ENCODE peak calls at places on chromosomes 2 and 18, in five cellular contexts. L is CD8-positive, alpha-beta memory T cell; Z is left lung; G is heart left ventricle; R is left ventricle myocardium inferior. S is an unnamed sample.

GRCh38 chr18:47215554-47216138 is 35.8 kb downstream of the SKOR2 start:
- DNase-seq in R (no peak), G (no peak), Z (no peak), L (peak; percentile 4), S (no peak)

GRCh38 chr2:46411245-46411641 is 68.1 kb upstream of the TMEM247 start:
- DNase-seq in R (no peak), L (no peak), G (no peak), Z (no peak), S (no peak)

GRCh38 chr18:60935046-60935445 is 398.2 kb upstream of the CDH20 start:
- DNase-seq in L (no peak), R (no peak), G (no peak), Z (no peak), S (no peak)

GRCh38 chr2:59655809-59656208 is 897.6 kb downstream of the BCL11A start:
- DNase-seq in G (no peak), L (no peak), Z (peak; percentile 36), R (no peak), S (no peak)

GRCh38 chr2:201432551-201433388 is 18.5 kb downstream of the TRAK2 start:
- DNase-seq in G (peak; percentile 62), Z (no peak), R (no peak), L (no peak), S (no peak)

GRCh38 chr2:188610827-188611226 is 319.2 kb downstream of the GULP1 start:
- DNase-seq in G (no peak), L (no peak), Z (no peak), R (no peak), S (no peak)

GRCh38 chr2:113980946-113981345 is 91.1 kb downstream of the ACTR3 start:
- DNase-seq in L (no peak), Z (no peak), G (peak; percentile 65), R (peak; percentile 35), S (no peak)

GRCh38 chr2:80002112-80002511 is 302.4 kb downstream of the LRRTM1 start:
- DNase-seq in L (no peak), R (no peak), G (no peak), Z (no peak), S (no peak)

GRCh38 chr2:149040451-149040850 is 2.0 kb downstream of the LYPD6B start:
- DNase-seq in G (no peak), R (no peak), Z (no peak), L (peak; percentile 15), S (no peak)

GRCh38 chr2:240308111-240308651 is 127.3 kb upstream of the GPC1 start:
- DNase-seq in G (no peak), L (no peak), Z (no peak), R (no peak), S (no peak)

GRCh38 chr2:205889073-205889472 is 196.9 kb downstream of the INO80D start:
- DNase-seq in R (no peak), G (no peak), L (no peak), Z (no peak), S (no peak)

GRCh38 chr2:161946489-161947107 is 127.4 kb downstream of the DPP4 start:
- DNase-seq in Z (no peak), G (no peak), R (no peak), L (no peak), S (no peak)

GRCh38 chr18:8990276-8991031 is 112.0 kb upstream of the NDUFV2 start:
- DNase-seq in R (peak; percentile 28), Z (no peak), G (peak; percentile 45), L (no peak), S (peak; percentile 91)

GRCh38 chr2:216350214-216350789 is 22.0 kb downstream of the MARCHF4 start:
- DNase-seq in R (no peak), Z (no peak), G (no peak), L (no peak), S (no peak)

GRCh38 chr2:32718752-32719151 is 90.9 kb downstream of the TTC27 start:
- DNase-seq in L (no peak), R (no peak), Z (no peak), G (no peak), S (no peak)

DNA sequence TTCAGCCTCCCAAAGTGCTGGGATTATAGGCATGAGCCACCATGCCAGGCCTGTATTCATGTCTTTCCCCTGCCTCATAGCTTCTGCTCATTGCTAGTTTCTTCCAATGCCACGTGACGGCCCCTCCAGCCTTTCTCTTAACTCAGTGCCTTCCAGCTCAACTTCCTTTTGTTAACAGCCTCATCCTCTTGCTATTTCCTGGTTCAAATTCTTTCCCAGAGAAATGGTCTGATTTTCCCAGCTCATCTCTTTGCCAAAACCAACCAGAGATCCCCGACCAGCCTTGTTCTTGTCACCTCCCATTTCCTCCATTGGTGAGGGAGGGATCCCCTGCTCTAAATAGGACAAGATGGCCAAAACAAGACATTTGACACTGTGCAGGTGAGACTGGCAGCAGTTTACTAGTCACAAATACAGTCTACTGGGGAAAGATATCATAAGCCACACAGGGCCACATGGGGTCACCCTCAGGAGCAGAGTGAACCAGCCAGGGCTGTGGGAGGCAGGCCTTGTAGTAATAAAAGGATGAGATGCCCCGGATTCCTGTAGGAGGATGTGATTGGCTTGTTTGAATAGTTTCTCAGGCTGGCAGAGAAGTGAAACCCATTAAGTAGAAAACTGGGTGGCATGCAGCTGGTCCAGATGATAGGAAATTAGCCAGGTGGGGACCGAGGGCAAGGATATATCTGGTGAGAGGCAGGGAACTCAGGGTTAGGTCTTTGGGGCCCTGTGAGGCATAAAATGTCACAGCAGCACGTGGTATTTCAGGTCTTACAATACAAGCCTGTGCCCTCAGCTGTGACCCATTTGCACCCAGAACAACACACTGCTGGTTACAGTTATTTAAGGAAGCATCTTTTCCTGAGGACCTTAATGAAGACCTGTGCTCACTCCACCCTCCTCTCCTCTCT is 6.4 kb downstream of the CD207 start:
- DNase-seq in Z (no peak), R (peak; percentile 21), L (no peak), G (no peak), S (no peak)
- H3K27me3 ChIP-seq in Z (no peaks in the 10 kb centered on the region), R (peaks cover 6% of the 10 kb centered on the region), L (no peaks in the 10 kb centered on the region), G (no peaks in the 10 kb centered on the region), S (no peaks in the 10 kb centered on the region)

GRCh38 chr2:116833052-116833451 is 981.4 kb upstream of the DDX18 start:
- DNase-seq in Z (no peak), G (no peak), L (no peak), R (no peak), S (no peak)
- H3K4me3 ChIP-seq in Z (no peak overlapping the region), G (no peak overlapping the region), L (no peak overlapping the region), R (no peak overlapping the region), S (no peak overlapping the region)

GRCh38 chr2:27262379-27263286 is at the start of gene SLC30A3:
- DNase-seq in R (peak; percentile 67), Z (peak; percentile 71), L (peak; percentile 42), G (peak; percentile 75), S (peak; percentile 78)

GRCh38 chr2:27264253-27264752 is 1.5 kb upstream of the SLC30A3 start:
- DNase-seq in L (peak; percentile 20), R (no peak), G (no peak), Z (no peak), S (no peak)

GRCh38 chr2:27263287-27264252 is 723 bp upstream of the SLC30A3 start:
- DNase-seq in G (no peak), R (no peak), L (peak; percentile 15), Z (no peak), S (no peak)

GRCh38 chr2:27265536-27265870 is 2.7 kb upstream of the SLC30A3 start:
- DNase-seq in Z (no peak), G (no peak), L (no peak), R (no peak), S (no peak)

GRCh38 chr2:27264753-27265535 is 2.1 kb upstream of the SLC30A3 start:
- DNase-seq in R (peak; percentile 66), G (peak; percentile 78), L (peak; percentile 63), Z (peak; percentile 68), S (peak; percentile 81)
- H3K27me3 ChIP-seq in R (peaks cover 87% of the 10 kb centered on the region), G (peaks cover 59% of the 10 kb centered on the region), L (peaks cover 32% of the 10 kb centered on the region), Z (peaks cover 88% of the 10 kb centered on the region), S (peaks cover 78% of the 10 kb centered on the region)

DNA sequence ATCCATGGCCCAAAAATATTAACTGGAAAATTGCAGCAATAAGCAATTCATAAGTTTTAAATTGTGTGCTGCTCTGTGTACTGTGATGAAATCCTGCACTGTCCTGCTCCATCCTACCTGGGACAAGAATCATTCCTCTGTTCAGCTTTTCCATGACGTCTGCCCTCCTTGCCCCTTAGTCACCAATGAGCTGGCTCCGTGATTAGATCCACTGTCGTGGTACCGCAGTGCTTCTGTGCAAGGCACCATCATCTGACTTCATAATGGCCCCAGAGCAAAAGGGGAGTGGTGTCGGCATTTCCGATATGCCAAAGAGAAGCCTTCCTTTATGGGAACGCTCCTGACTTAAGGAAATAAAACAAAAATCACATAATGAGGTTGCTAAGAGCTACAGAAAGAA is 3.4 kb upstream of the FAHD2A start:
- DNase-seq in Z (no peak), L (no peak), G (no peak), R (no peak), S (no peak)
- H3K4me3 ChIP-seq in Z (no peak overlapping the region), L (no peak overlapping the region), G (no peak overlapping the region), R (no peak overlapping the region), S (no peak overlapping the region)

GRCh38 chr18:57802869-57803118 is 321 bp downstream of the ATP8B1 start:
- DNase-seq in L (no peak), G (peak; percentile 28), R (no peak), Z (no peak), S (no peak)
- H3K27me3 ChIP-seq in L (peaks cover 13% of the 10 kb centered on the region), G (no peaks in the 10 kb centered on the region), R (no peaks in the 10 kb centered on the region), Z (peaks cover 58% of the 10 kb centered on the region), S (peaks cover 4% of the 10 kb centered on the region)

DNA sequence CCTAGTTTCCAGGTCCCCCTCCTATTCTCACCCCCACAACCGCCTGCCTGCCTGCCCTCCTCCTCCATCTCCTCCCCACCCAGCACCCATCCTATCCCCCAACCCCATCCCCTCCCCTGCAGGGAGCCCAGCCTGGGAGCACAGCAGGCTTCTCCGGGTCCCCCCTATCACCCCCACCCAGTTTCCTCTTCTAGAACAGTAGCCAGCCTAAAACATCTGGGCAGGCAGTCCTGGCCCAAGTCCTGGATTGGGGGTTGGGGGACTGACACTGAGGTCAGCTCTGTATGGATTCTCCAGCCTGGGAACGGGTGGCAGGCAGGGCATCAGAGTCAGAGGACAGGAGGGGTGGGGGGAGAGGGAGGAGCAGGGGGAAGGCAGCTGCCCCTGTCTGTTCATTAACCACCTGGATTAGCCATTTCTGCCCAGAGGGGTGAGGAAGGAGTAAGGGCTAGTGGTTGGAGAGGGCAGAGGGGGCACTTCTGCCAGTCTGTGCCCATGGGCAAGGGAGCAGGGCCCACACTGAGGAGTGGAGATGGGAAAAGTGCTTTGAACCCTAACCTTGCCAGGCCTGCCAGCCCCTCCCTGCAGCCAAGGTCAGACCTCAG is 60.0 kb downstream of the TNS1 start:
- DNase-seq in R (no peak), G (peak; percentile 56), Z (no peak), L (no peak), S (peak; percentile 15)
- H3K4me3 ChIP-seq in R (peak overlapping the region; percentile 84), G (peak overlapping the region; percentile 75), Z (peak overlapping the region; percentile 67), L (no peak overlapping the region), S (peak overlapping the region; percentile 75)

DNA sequence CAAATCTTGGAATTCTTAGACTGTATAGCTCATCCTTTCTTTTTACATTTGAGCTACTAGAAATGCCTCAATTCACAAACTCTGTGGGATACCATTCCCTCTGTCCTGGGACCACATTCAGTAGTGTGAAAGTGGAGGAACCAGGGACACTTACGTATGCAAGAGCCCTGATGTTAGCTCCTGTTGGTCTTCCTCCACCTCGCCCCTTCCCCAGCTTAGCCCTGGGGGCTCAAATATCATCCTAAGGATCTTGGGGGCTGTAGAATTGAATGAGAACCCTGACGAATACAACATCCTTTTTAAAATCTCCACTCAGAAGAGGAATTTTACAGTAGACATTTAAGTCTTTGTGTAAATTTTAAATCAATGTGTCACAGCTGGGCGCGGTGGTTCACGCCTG is 65.2 kb upstream of the RAPH1 start:
- DNase-seq in G (no peak), Z (no peak), R (no peak), L (no peak), S (no peak)
- H3K27me3 ChIP-seq in G (no peaks in the 10 kb centered on the region), Z (no peaks in the 10 kb centered on the region), R (no peaks in the 10 kb centered on the region), L (no peaks in the 10 kb centered on the region), S (no peaks in the 10 kb centered on the region)